ENCODE peak calls at places on chromosomes 11 and 22, in ten cellular contexts. W is CD8-positive, alpha-beta T cell; P is cardiac fibroblast; I is HEK293T; T is amniotic stem cell; Q is NCI-H345; G is AG20443; R is left ventricle myocardium inferior; D is T-helper 1 cell; E is naive B cell. J is an unnamed sample.

GRCh38 chr11:35040221-35040942 is 98.6 kb upstream of the CD44 start:
- DNase-seq in W (peak), P (peak), I (no peak), T (no peak), Q (no peak), G (peak), R (no peak), D (peak), E (no peak), J (peak)

GRCh38 chr22:30537083-30537731 is 9.3 kb downstream of the SEC14L6 start:
- DNase-seq in W (no peak), P (no peak), I (no peak), T (no peak), Q (no peak), G (no peak), R (no peak), D (no peak), E (no peak), J (no peak)

GRCh38 chr11:125626381-125626950 is 1.5 kb downstream of the CHEK1 start:
- DNase-seq in W (peak), P (no peak), I (no peak), T (peak), Q (peak), G (peak), R (no peak), D (no peak), E (peak), J (no peak)

GRCh38 chr22:44869196-44869595 is 116.8 kb downstream of the ARHGAP8 start:
- DNase-seq in W (no peak), P (no peak), I (no peak), T (no peak), Q (no peak), G (no peak), R (no peak), D (no peak), E (no peak), J (no peak)

GRCh38 chr22:37659897-37660708 is 1.6 kb downstream of the PDXP start:
- DNase-seq in W (no peak), P (no peak), I (no peak), T (no peak), Q (no peak), G (no peak), R (no peak), D (no peak), E (no peak), J (no peak)

GRCh38 chr11:124693142-124693541 is 19.4 kb downstream of the SPA17 start:
- DNase-seq in W (no peak), P (no peak), I (no peak), T (no peak), Q (no peak), G (no peak), R (no peak), D (no peak), E (no peak), J (no peak)

GRCh38 chr11:38524945-38525344 is 1926.9 kb upstream of the RAG2 start:
- DNase-seq in W (no peak), P (no peak), I (no peak), T (no peak), Q (no peak), G (no peak), R (no peak), D (no peak), E (no peak), J (no peak)

GRCh38 chr22:48489551-48490512 is 1337.8 kb downstream of the BRD1 start:
- DNase-seq in W (no peak), P (peak), I (no peak), T (no peak), Q (no peak), G (peak), R (no peak), D (no peak), E (no peak), J (no peak)

GRCh38 chr11:86167499-86168161 is 76.9 kb upstream of the EED start:
- DNase-seq in W (no peak), P (peak), I (no peak), T (no peak), Q (no peak), G (no peak), R (no peak), D (no peak), E (no peak), J (no peak)

GRCh38 chr11:33266418-33267215 is 9.4 kb downstream of the HIPK3 start:
- DNase-seq in W (no peak), P (peak), I (no peak), T (no peak), Q (no peak), G (no peak), R (peak), D (no peak), E (no peak), J (peak)